ENCODE peak calls at places on chromosomes 11 and 22, in nine cellular contexts. M is AG04450, B is astrocyte of the cerebellum, W is colonic mucosa, P is BE2C, K is coronary artery, N is neural crest cell, Q is GM23338, E is adrenal gland. I is an unnamed sample.

GRCh38 chr11:72786305-72787261 is 7.3 kb downstream of the STARD10 start:
- DNase-seq in M (no peak), E (no peak), B (no peak), P (no peak), W (peak), Q (no peak), K (no peak), N (no peak), I (no peak)

GRCh38 chr11:112057170-112057569 is 16.6 kb downstream of the PIH1D2 start:
- DNase-seq in Q (no peak), B (no peak), W (no peak), K (no peak), E (no peak), N (no peak), P (no peak), M (no peak), I (no peak)

GRCh38 chr11:103903621-103904323 is 132.7 kb upstream of the DDI1 start:
- DNase-seq in N (no peak), B (no peak), M (no peak), W (no peak), K (no peak), Q (no peak), P (no peak), E (no peak), I (no peak)

GRCh38 chr11:115067471-115067870 is 389.1 kb downstream of the NXPE2 start:
- DNase-seq in K (no peak), W (no peak), Q (no peak), B (no peak), P (no peak), E (no peak), M (no peak), N (no peak), I (no peak)

GRCh38 chr11:78946945-78947914 is 372.6 kb upstream of the NARS2 start:
- DNase-seq in M (no peak), N (no peak), P (no peak), K (no peak), Q (no peak), B (no peak), W (no peak), E (no peak), I (peak)

GRCh38 chr11:19905280-19905853 is 192.7 kb downstream of the NAV2 start:
- DNase-seq in W (no peak), B (no peak), K (no peak), N (no peak), M (no peak), P (no peak), E (no peak), Q (peak), I (peak)

GRCh38 chr11:90849278-90849677 is 626.4 kb upstream of the CHORDC1 start:
- DNase-seq in Q (no peak), W (no peak), B (no peak), N (no peak), M (no peak), K (no peak), P (no peak), E (no peak), I (no peak)

GRCh38 chr11:65506770-65507485 is 8.1 kb downstream of the MALAT1 start:
- DNase-seq in P (no peak), N (peak), W (peak), B (no peak), Q (peak), E (peak), K (peak), M (peak), I (peak)

GRCh38 chr11:130146797-130147196 is 12.8 kb upstream of the ST14 start:
- DNase-seq in P (no peak), K (peak), B (no peak), W (peak), E (peak), N (no peak), Q (no peak), M (no peak), I (no peak)

GRCh38 chr11:6670202-6670830 is 12.8 kb downstream of the MRPL17 start:
- DNase-seq in N (no peak), M (no peak), K (no peak), W (no peak), E (no peak), B (no peak), P (no peak), Q (no peak), I (no peak)

GRCh38 chr22:24026056-24026455 is 15.0 kb downstream of the CABIN1 start:
- DNase-seq in M (no peak), W (no peak), N (no peak), P (no peak), B (no peak), Q (no peak), K (no peak), E (no peak), I (no peak)

GRCh38 chr11:94507485-94507884 is 4.8 kb upstream of the C11orf97 start:
- DNase-seq in E (no peak), Q (no peak), P (no peak), N (no peak), B (no peak), W (no peak), K (no peak), M (no peak), I (peak)

GRCh38 chr11:11895672-11896071 is 53.9 kb downstream of the USP47 start:
- DNase-seq in W (no peak), N (no peak), P (no peak), Q (no peak), M (no peak), B (no peak), K (no peak), E (no peak), I (peak)

GRCh38 chr11:60910711-60911366 is 3.1 kb upstream of the TMEM109 start:
- DNase-seq in Q (peak), N (no peak), B (no peak), W (no peak), K (no peak), M (no peak), P (no peak), E (no peak), I (no peak)

GRCh38 chr22:37403267-37403960 is 23.9 kb downstream of the ELFN2 start:
- DNase-seq in Q (peak), E (no peak), N (no peak), B (no peak), M (no peak), K (no peak), P (no peak), W (no peak), I (no peak)

GRCh38 chr11:2273771-2274170 is 3.4 kb upstream of the ASCL2 start:
- DNase-seq in N (no peak), M (no peak), E (no peak), P (no peak), K (no peak), Q (no peak), W (peak), B (no peak), I (no peak)

GRCh38 chr22:41480397-41480735 is 11.4 kb downstream of the ACO2 start:
- DNase-seq in M (peak), P (no peak), Q (no peak), K (no peak), N (no peak), E (no peak), B (peak), W (no peak), I (peak)

GRCh38 chr22:38792833-38793232 is 1.1 kb downstream of the DNAL4 start:
- DNase-seq in E (no peak), P (no peak), N (no peak), B (no peak), Q (no peak), K (no peak), M (no peak), W (no peak), I (peak)

GRCh38 chr11:8658210-8658968 is 24.1 kb downstream of the TRIM66 start:
- DNase-seq in B (no peak), W (no peak), E (peak), N (no peak), K (no peak), P (no peak), Q (peak), M (no peak), I (no peak)

GRCh38 chr22:40463017-40463631 is 92.7 kb downstream of the SGSM3 start:
- DNase-seq in B (no peak), N (no peak), Q (no peak), M (no peak), P (no peak), E (no peak), W (peak), K (no peak), I (no peak)

GRCh38 chr11:67277231-67277961 is 11.1 kb downstream of the GRK2 start:
- DNase-seq in Q (peak), N (no peak), K (peak), W (peak), B (no peak), P (peak), E (peak), M (no peak), I (peak)

GRCh38 chr22:29442976-29443375 is 4.6 kb downstream of the RFPL1 start:
- DNase-seq in Q (no peak), B (no peak), E (no peak), N (no peak), P (no peak), M (no peak), W (no peak), K (no peak), I (no peak)

GRCh38 chr22:37043828-37044538 is 7.6 kb upstream of the KCTD17 start:
- DNase-seq in P (peak), K (no peak), W (peak), N (peak), E (peak), Q (peak), B (no peak), M (no peak), I (peak)

GRCh38 chr11:93567406-93567819 is 24.2 kb upstream of the SMCO4 start:
- DNase-seq in M (no peak), K (peak), N (no peak), E (peak), P (no peak), W (peak), Q (no peak), B (peak), I (peak)

GRCh38 chr11:14458377-14458776 is 41.2 kb downstream of the COPB1 start:
- DNase-seq in K (no peak), W (no peak), B (no peak), N (no peak), E (no peak), P (no peak), Q (no peak), M (no peak), I (no peak)

GRCh38 chr11:93116641-93117577 is 80.9 kb downstream of the SLC36A4 start:
- DNase-seq in E (no peak), Q (peak), B (no peak), K (no peak), N (no peak), M (no peak), W (peak), P (no peak), I (no peak)

GRCh38 chr11:114386545-114386944 is 13.8 kb downstream of the C11orf71 start:
- DNase-seq in M (no peak), E (no peak), N (no peak), W (no peak), K (no peak), P (no peak), Q (no peak), B (no peak), I (no peak)

GRCh38 chr11:62108971-62109391 is 14.8 kb upstream of the INCENP start:
- DNase-seq in Q (no peak), K (no peak), E (no peak), B (peak), W (no peak), P (no peak), M (no peak), N (no peak), I (peak)

GRCh38 chr22:20937031-20937793 is 20.0 kb downstream of the CRKL start:
- DNase-seq in P (no peak), M (no peak), K (no peak), Q (no peak), E (no peak), N (no peak), B (no peak), W (no peak), I (no peak)

GRCh38 chr11:117815262-117815803 is 9.2 kb downstream of the FXYD2 start:
- DNase-seq in B (no peak), M (no peak), W (no peak), E (peak), P (no peak), N (no peak), Q (no peak), K (no peak), I (no peak)

GRCh38 chr11:74397531-74398243 is 546 bp downstream of the PGM2L1 start:
- DNase-seq in M (no peak), E (peak), Q (peak), N (no peak), K (peak), W (peak), B (no peak), P (no peak), I (no peak)
- TF ChIP-seq CTCF in M (peak), E (no peak), Q (no peak), N (peak), K (no peak), W (no peak), B (peak), P (peak), I (no peak)

GRCh38 chr11:76598426-76598839 is 72.1 kb downstream of the LRRC32 start:
- DNase-seq in Q (peak), K (peak), E (peak), M (no peak), P (peak), N (no peak), W (no peak), B (peak), I (no peak)
- TF ChIP-seq CTCF in Q (peak), K (peak), E (peak), M (peak), P (peak), N (peak), W (no peak), B (peak), I (peak)

GRCh38 chr11:132114185-132114584 is 743.8 kb downstream of the NTM start:
- DNase-seq in M (no peak), E (peak), B (no peak), W (no peak), K (no peak), N (peak), P (no peak), Q (peak), I (peak)
- TF ChIP-seq CTCF in M (peak), E (peak), B (peak), W (peak), K (no peak), N (peak), P (peak), Q (peak), I (peak)

DNA sequence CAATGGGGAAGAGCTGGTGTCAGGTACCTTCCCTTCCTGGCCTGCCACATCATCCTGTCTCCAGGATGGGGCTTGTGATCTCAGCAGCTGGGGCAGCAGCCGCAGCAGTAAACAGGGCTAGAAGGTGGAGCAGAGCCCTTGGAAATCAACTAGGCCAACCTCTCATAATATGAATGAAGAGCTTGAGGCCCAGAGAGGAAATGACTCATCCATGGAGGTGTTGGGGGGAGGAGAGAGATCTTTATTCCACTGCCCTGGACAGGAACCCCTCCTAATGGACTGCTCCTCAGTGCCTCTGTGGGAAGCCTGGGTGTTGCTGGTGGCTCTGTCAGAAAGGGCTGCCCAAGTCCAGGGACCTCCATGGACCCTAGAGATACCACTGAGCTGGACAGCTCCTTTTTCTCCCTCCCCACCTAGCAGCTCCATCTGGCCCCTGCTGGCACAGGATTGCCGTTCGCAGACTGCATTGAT is 111.8 kb downstream of the OSBP2 start:
- DNase-seq in E (no peak), W (no peak), Q (peak), M (no peak), P (no peak), B (peak), K (no peak), N (no peak), I (peak)
- TF ChIP-seq CTCF in E (no peak), W (no peak), Q (no peak), M (no peak), P (no peak), B (no peak), K (no peak), N (no peak), I (no peak)

DNA sequence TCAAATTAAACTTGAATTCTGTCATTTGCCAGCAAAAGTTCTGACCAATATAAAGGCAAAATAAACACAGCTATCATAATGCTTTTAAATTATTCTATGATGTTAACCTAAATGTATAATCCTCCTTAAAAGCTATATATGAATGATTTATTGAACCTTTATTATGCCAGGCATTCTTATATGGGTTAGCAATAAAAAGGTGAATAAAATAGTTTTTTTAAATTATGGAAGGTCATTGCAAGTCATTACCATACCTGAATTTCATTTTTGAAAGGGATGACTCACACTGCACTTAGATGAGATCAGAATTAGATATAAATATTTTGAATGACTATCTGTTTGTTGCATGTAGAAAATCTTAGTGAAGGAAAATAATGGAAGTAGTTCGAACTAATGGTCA is 822.2 kb downstream of the LUZP2 start:
- DNase-seq in E (no peak), K (no peak), W (no peak), M (no peak), B (no peak), P (no peak), Q (no peak), N (no peak), I (no peak)
- TF ChIP-seq CTCF in E (no peak), K (no peak), W (no peak), M (no peak), B (no peak), P (no peak), Q (no peak), N (no peak), I (no peak)

DNA sequence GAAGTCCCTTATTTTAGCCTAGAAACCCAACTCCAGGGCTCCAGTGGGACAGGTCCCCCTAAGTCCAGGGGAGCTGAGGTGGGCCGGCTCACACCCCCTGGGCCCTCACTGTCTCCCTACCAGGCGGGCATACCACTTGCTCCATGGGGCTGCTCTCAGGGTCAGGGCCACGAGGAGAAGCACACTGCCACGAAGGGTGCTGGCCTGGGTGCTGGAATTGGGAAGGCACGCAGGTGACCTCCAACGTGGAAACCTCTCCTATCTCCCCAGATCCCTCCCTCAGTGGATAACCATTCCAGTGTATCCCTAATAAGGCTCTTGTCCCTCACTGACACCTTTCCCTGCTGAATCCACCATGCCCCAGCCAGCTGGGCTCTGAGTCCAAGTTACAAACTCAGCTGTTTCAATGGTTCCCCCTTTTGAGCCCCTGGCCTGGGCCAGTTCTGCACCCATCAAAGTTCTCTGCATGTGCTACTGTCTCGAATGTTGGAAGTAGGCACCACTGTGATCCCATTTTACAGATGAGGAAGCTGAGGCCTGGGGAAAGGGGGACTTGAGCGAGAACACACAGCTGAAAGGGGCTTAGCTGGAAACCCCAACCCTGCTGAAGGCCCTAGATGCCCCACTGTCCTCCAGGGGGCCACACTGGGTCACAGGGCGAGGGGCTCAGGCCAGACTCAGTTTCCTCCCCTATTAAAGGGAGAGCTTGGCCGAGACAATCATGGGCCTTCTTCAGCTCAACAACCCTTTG is 1.5 kb downstream of the SHISAL1 start:
- DNase-seq in Q (no peak), E (no peak), M (no peak), P (no peak), B (no peak), N (no peak), W (no peak), K (no peak), I (no peak)
- TF ChIP-seq CTCF in Q (peak), E (no peak), M (peak), P (no peak), B (no peak), N (no peak), W (no peak), K (no peak), I (peak)

GRCh38 chr11:35200811-35201341 is 61.9 kb downstream of the CD44 start:
- DNase-seq in P (no peak), B (no peak), Q (no peak), E (no peak), W (no peak), N (no peak), M (no peak), K (no peak), I (no peak)
- TF ChIP-seq CTCF in P (no peak), B (no peak), Q (no peak), E (no peak), W (no peak), N (no peak), M (no peak), K (no peak), I (no peak)

I was measured in HFFc6.